ENCODE peak calls at places on chromosomes 16 and 17, in six cellular contexts. One of them, this sample, is unnamed.

GRCh38 chr16:79066621-79067020 is 533.9 kb downstream of the MAF start:
- DNase-seq in memory B cell: no peak
- DNase-seq in upper lobe of left lung: no peak
- DNase-seq in GM23338: no peak
- DNase-seq in HS-5: no peak
- DNase-seq in posterior cingulate gyrus: no peak
- DNase-seq in this sample: peak

GRCh38 chr16:81251871-81252270 is 13.4 kb downstream of the BCO1 start:
- DNase-seq in GM23338: no peak
- DNase-seq in HS-5: no peak
- DNase-seq in posterior cingulate gyrus: no peak
- DNase-seq in memory B cell: no peak
- DNase-seq in upper lobe of left lung: no peak
- DNase-seq in this sample: no peak

GRCh38 chr17:67260051-67260987 is 15.3 kb upstream of the HELZ start:
- DNase-seq in memory B cell: no peak
- DNase-seq in upper lobe of left lung: peak
- DNase-seq in HS-5: no peak
- DNase-seq in posterior cingulate gyrus: no peak
- DNase-seq in GM23338: no peak
- DNase-seq in this sample: no peak

GRCh38 chr17:10290046-10290445 is 82.8 kb downstream of the MYH13 start:
- DNase-seq in GM23338: no peak
- DNase-seq in memory B cell: no peak
- DNase-seq in posterior cingulate gyrus: no peak
- DNase-seq in HS-5: no peak
- DNase-seq in upper lobe of left lung: no peak
- DNase-seq in this sample: no peak

GRCh38 chr17:1434150-1434549 is 21.9 kb downstream of the CRK start:
- DNase-seq in posterior cingulate gyrus: no peak
- DNase-seq in HS-5: no peak
- DNase-seq in GM23338: no peak
- DNase-seq in upper lobe of left lung: no peak
- DNase-seq in memory B cell: no peak
- DNase-seq in this sample: no peak

GRCh38 chr16:85083051-85083639 is 29.1 kb downstream of the CIBAR2 start:
- DNase-seq in memory B cell: no peak
- DNase-seq in GM23338: peak
- DNase-seq in HS-5: no peak
- DNase-seq in posterior cingulate gyrus: no peak
- DNase-seq in upper lobe of left lung: no peak
- DNase-seq in this sample: no peak

GRCh38 chr17:41141361-41141760 is 1.0 kb upstream of the KRTAP4-6 start:
- DNase-seq in memory B cell: no peak
- DNase-seq in posterior cingulate gyrus: no peak
- DNase-seq in GM23338: no peak
- DNase-seq in upper lobe of left lung: no peak
- DNase-seq in HS-5: no peak
- DNase-seq in this sample: no peak

GRCh38 chr16:2912330-2913199 is 834 bp downstream of the FLYWCH1 start:
- DNase-seq in memory B cell: no peak
- DNase-seq in GM23338: peak
- DNase-seq in upper lobe of left lung: peak
- DNase-seq in HS-5: no peak
- DNase-seq in posterior cingulate gyrus: no peak
- DNase-seq in this sample: peak

GRCh38 chr16:440627-441026 is 15.2 kb downstream of the RAB11FIP3 start:
- DNase-seq in GM23338: no peak
- DNase-seq in upper lobe of left lung: no peak
- DNase-seq in memory B cell: no peak
- DNase-seq in HS-5: no peak
- DNase-seq in posterior cingulate gyrus: no peak
- DNase-seq in this sample: no peak

GRCh38 chr16:70604407-70605283 is 41.7 kb upstream of the IL34 start:
- DNase-seq in GM23338: peak
- DNase-seq in HS-5: no peak
- DNase-seq in posterior cingulate gyrus: no peak
- DNase-seq in upper lobe of left lung: no peak
- DNase-seq in memory B cell: no peak
- DNase-seq in this sample: no peak

GRCh38 chr17:68184816-68185436 is 62.9 kb upstream of the AMZ2 start:
- DNase-seq in memory B cell: peak
- DNase-seq in posterior cingulate gyrus: no peak
- DNase-seq in GM23338: no peak
- DNase-seq in upper lobe of left lung: no peak
- DNase-seq in HS-5: no peak
- DNase-seq in this sample: no peak

GRCh38 chr17:83154311-83155127 is 75.1 kb downstream of the METRNL start:
- DNase-seq in HS-5: no peak
- DNase-seq in GM23338: no peak
- DNase-seq in posterior cingulate gyrus: no peak
- DNase-seq in memory B cell: no peak
- DNase-seq in upper lobe of left lung: no peak
- DNase-seq in this sample: no peak

GRCh38 chr17:49191407-49191916 is 18.9 kb downstream of the GNGT2 start:
- DNase-seq in posterior cingulate gyrus: no peak
- DNase-seq in upper lobe of left lung: no peak
- DNase-seq in GM23338: no peak
- DNase-seq in memory B cell: no peak
- DNase-seq in HS-5: no peak
- DNase-seq in this sample: no peak

GRCh38 chr16:19835989-19836421 is 48.6 kb downstream of the GPRC5B start:
- DNase-seq in posterior cingulate gyrus: no peak
- DNase-seq in upper lobe of left lung: no peak
- DNase-seq in GM23338: no peak
- DNase-seq in HS-5: no peak
- DNase-seq in memory B cell: no peak
- DNase-seq in this sample: no peak

GRCh38 chr16:4213721-4214120 is 28.2 kb downstream of the SRL start:
- DNase-seq in memory B cell: no peak
- DNase-seq in posterior cingulate gyrus: no peak
- DNase-seq in GM23338: no peak
- DNase-seq in upper lobe of left lung: no peak
- DNase-seq in HS-5: no peak
- DNase-seq in this sample: no peak

GRCh38 chr17:9192010-9192409 is 170.7 kb downstream of the NTN1 start:
- DNase-seq in memory B cell: no peak
- DNase-seq in posterior cingulate gyrus: no peak
- DNase-seq in GM23338: no peak
- DNase-seq in HS-5: no peak
- DNase-seq in upper lobe of left lung: no peak
- DNase-seq in this sample: no peak

GRCh38 chr17:38628441-38628840 is 22.7 kb upstream of the SRCIN1 start:
- DNase-seq in GM23338: peak
- DNase-seq in memory B cell: no peak
- DNase-seq in posterior cingulate gyrus: no peak
- DNase-seq in HS-5: no peak
- DNase-seq in upper lobe of left lung: no peak
- DNase-seq in this sample: no peak

GRCh38 chr17:82491533-82491932 is 28.0 kb upstream of the FOXK2 start:
- DNase-seq in GM23338: no peak
- DNase-seq in upper lobe of left lung: no peak
- DNase-seq in memory B cell: no peak
- DNase-seq in HS-5: no peak
- DNase-seq in posterior cingulate gyrus: no peak
- DNase-seq in this sample: no peak

GRCh38 chr17:45851873-45852272 is 7.2 kb downstream of the SPPL2C start:
- DNase-seq in posterior cingulate gyrus: no peak
- DNase-seq in upper lobe of left lung: no peak
- DNase-seq in memory B cell: no peak
- DNase-seq in GM23338: no peak
- DNase-seq in HS-5: no peak
- DNase-seq in this sample: no peak

GRCh38 chr17:79082311-79083190 is 7.9 kb downstream of the ENGASE start:
- DNase-seq in upper lobe of left lung: peak
- DNase-seq in GM23338: peak
- DNase-seq in posterior cingulate gyrus: no peak
- DNase-seq in memory B cell: peak
- DNase-seq in HS-5: no peak
- DNase-seq in this sample: no peak

GRCh38 chr16:49487746-49488145 is 114.1 kb downstream of the C16orf78 start:
- DNase-seq in HS-5: no peak
- DNase-seq in GM23338: no peak
- DNase-seq in posterior cingulate gyrus: no peak
- DNase-seq in memory B cell: no peak
- DNase-seq in upper lobe of left lung: peak
- DNase-seq in this sample: no peak

GRCh38 chr17:80558046-80558445 is 13.4 kb downstream of the RPTOR start:
- DNase-seq in HS-5: no peak
- DNase-seq in posterior cingulate gyrus: no peak
- DNase-seq in memory B cell: no peak
- DNase-seq in GM23338: no peak
- DNase-seq in upper lobe of left lung: no peak
- DNase-seq in this sample: no peak

GRCh38 chr16:9904526-9904925 is 277.7 kb downstream of the GRIN2A start:
- DNase-seq in GM23338: no peak
- DNase-seq in HS-5: no peak
- DNase-seq in upper lobe of left lung: no peak
- DNase-seq in memory B cell: no peak
- DNase-seq in posterior cingulate gyrus: no peak
- DNase-seq in this sample: no peak

GRCh38 chr16:68529608-68529930 is 9.5 kb upstream of the ZFP90 start:
- DNase-seq in memory B cell: no peak
- DNase-seq in upper lobe of left lung: no peak
- DNase-seq in posterior cingulate gyrus: no peak
- DNase-seq in HS-5: no peak
- DNase-seq in GM23338: no peak
- DNase-seq in this sample: no peak

GRCh38 chr17:46916211-46916610 is 6.7 kb upstream of the GOSR2 start:
- DNase-seq in posterior cingulate gyrus: no peak
- DNase-seq in memory B cell: no peak
- DNase-seq in HS-5: peak
- DNase-seq in GM23338: no peak
- DNase-seq in upper lobe of left lung: no peak
- DNase-seq in this sample: no peak

GRCh38 chr16:55605756-55606155 is 39.3 kb downstream of the CAPNS2 start:
- DNase-seq in upper lobe of left lung: no peak
- DNase-seq in GM23338: no peak
- DNase-seq in posterior cingulate gyrus: no peak
- DNase-seq in HS-5: no peak
- DNase-seq in memory B cell: no peak
- DNase-seq in this sample: no peak

GRCh38 chr16:83296505-83296904 is 511.3 kb upstream of the HSBP1 start:
- DNase-seq in upper lobe of left lung: no peak
- DNase-seq in posterior cingulate gyrus: no peak
- DNase-seq in GM23338: no peak
- DNase-seq in HS-5: no peak
- DNase-seq in memory B cell: no peak
- DNase-seq in this sample: no peak

This sample was measured in NCI-H2107.